ENCODE peak calls at places on chromosomes 4 and X, in five cellular contexts. H is tibial nerve, N is right lobe of liver, G is esophagus muscularis mucosa, Y is adrenal gland. J is an unnamed sample.

GRCh38 chrX:20913760-20914159 is 460.5 kb upstream of the CNKSR2 start:
- DNase-seq in H (no peak), N (no peak), G (no peak), Y (no peak), J (no peak)

GRCh38 chr4:40555176-40555900 is 74.3 kb downstream of the RBM47 start:
- DNase-seq in H (no peak), N (no peak), G (no peak), Y (no peak), J (no peak)

GRCh38 chr4:76605099-76605563 is 170.1 kb downstream of the SHROOM3 start:
- DNase-seq in H (no peak), N (no peak), G (peak; percentile 60), Y (no peak), J (no peak)

GRCh38 chr4:13215560-13215959 is 268.6 kb downstream of the RAB28 start:
- DNase-seq in H (no peak), N (no peak), G (no peak), Y (no peak), J (no peak)

GRCh38 chr4:137025484-137026059 is 506.7 kb downstream of the PCDH18 start:
- DNase-seq in H (no peak), N (no peak), G (no peak), Y (no peak), J (no peak)

GRCh38 chr4:16079046-16079445 is 4.8 kb downstream of the PROM1 start:
- DNase-seq in H (no peak), N (no peak), G (peak; percentile 60), Y (no peak), J (no peak)

GRCh38 chrX:41010188-41010846 is 74.9 kb upstream of the USP9X start:
- DNase-seq in H (peak; percentile 77), N (peak; percentile 84), G (peak; percentile 91), Y (peak; percentile 78), J (peak; percentile 97)

GRCh38 chr4:147772459-147772969 is 40.6 kb downstream of the ARHGAP10 start:
- DNase-seq in H (no peak), N (no peak), G (no peak), Y (no peak), J (no peak)

GRCh38 chr4:47674173-47674572 is 163.7 kb downstream of the CORIN start:
- DNase-seq in H (no peak), N (no peak), G (no peak), Y (no peak), J (no peak)

GRCh38 chr4:108749119-108749518 is 13.7 kb downstream of the ETNPPL start:
- DNase-seq in H (no peak), N (no peak), G (no peak), Y (no peak), J (no peak)

GRCh38 chr4:170667814-170668213 is 578.1 kb upstream of the AADAT start:
- DNase-seq in H (no peak), N (no peak), G (no peak), Y (no peak), J (no peak)

GRCh38 chr4:147481577-147482109 is 746 bp downstream of the EDNRA start:
- DNase-seq in H (no peak), N (no peak), G (no peak), Y (no peak), J (no peak)

GRCh38 chr4:110139815-110140214 is 58.6 kb downstream of the ELOVL6 start:
- DNase-seq in H (no peak), N (no peak), G (no peak), Y (no peak), J (no peak)

GRCh38 chr4:154073107-154073817 is 284.4 kb upstream of the SFRP2 start:
- DNase-seq in H (no peak), N (no peak), G (peak; percentile 62), Y (no peak), J (no peak)

GRCh38 chrX:151816914-151817313 is 82.4 kb downstream of the CNGA2 start:
- DNase-seq in H (no peak), N (no peak), G (no peak), Y (no peak), J (no peak)

GRCh38 chr4:82213485-82214162 is 160.2 kb downstream of the HNRNPD start:
- DNase-seq in H (no peak), N (no peak), G (no peak), Y (no peak), J (no peak)

GRCh38 chrX:81238166-81238565 is 36.3 kb downstream of the SH3BGRL start:
- DNase-seq in H (no peak), N (no peak), G (no peak), Y (no peak), J (no peak)

GRCh38 chr4:89101256-89102161 is 9.8 kb upstream of the TIGD2 start:
- DNase-seq in H (no peak), N (no peak), G (no peak), Y (no peak), J (no peak)

GRCh38 chr4:76373919-76374552 is 46.9 kb downstream of the CCDC158 start:
- DNase-seq in H (no peak), N (no peak), G (no peak), Y (no peak), J (no peak)

GRCh38 chr4:136831553-136831952 is 700.7 kb downstream of the PCDH18 start:
- DNase-seq in H (no peak), N (no peak), G (no peak), Y (no peak), J (no peak)

GRCh38 chr4:127880764-127881564 is at the start of gene PLK4:
- DNase-seq in H (peak; percentile 87), N (peak; percentile 98), G (peak; percentile 99), Y (peak; percentile 96), J (peak; percentile 99)
- TF ChIP-seq POLR2A in H (no peak), N (no peak), G (no peak), Y (peak; percentile 93), J (peak; percentile 96)

GRCh38 chrX:112830540-112830939 is 10.1 kb downstream of the AMOT start:
- DNase-seq in H (no peak), N (no peak), G (no peak), Y (no peak), J (no peak)

GRCh38 chrX:112826020-112826419 is 14.6 kb downstream of the AMOT start:
- DNase-seq in H (no peak), N (no peak), G (no peak), Y (no peak), J (no peak)

GRCh38 chrX:112832481-112833095 is 8.0 kb downstream of the AMOT start:
- DNase-seq in H (no peak), N (no peak), G (no peak), Y (no peak), J (no peak)

GRCh38 chrX:112822892-112823291 is 17.7 kb downstream of the AMOT start:
- DNase-seq in H (no peak), N (no peak), G (no peak), Y (no peak), J (no peak)

DNA sequence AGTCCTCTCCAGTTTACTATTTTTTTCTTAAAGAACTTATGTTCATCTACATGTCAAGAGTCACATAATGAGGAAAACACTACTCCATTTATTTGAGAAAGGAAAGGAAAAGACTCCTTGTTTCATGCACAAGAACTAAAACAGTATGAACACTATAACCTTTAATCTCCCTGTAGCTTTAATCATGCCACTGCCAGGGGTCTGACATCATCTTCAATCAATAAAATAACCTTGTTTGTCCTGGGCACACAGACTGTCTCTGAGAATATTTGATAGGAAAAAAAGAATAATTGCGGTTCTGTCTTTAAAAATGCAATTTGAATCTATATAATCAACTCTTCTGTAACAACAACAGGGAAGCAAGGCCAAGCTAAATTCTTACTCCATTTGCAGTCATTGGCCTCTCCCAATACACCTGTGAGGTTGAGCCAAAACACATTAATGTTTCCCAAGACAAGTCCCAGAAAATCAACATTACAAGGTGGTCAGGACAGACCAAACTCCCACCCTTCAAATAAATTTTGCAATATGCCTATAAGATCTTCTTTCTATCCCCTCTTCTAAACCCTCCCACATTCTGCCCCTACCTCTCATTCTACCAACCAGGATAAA is 13.2 kb downstream of the AMOT start:
- DNase-seq in H (no peak), N (no peak), G (no peak), Y (no peak), J (no peak)
- TF ChIP-seq POLR2A in H (no peak), N (no peak), G (no peak), Y (no peak), J (no peak)

DNA sequence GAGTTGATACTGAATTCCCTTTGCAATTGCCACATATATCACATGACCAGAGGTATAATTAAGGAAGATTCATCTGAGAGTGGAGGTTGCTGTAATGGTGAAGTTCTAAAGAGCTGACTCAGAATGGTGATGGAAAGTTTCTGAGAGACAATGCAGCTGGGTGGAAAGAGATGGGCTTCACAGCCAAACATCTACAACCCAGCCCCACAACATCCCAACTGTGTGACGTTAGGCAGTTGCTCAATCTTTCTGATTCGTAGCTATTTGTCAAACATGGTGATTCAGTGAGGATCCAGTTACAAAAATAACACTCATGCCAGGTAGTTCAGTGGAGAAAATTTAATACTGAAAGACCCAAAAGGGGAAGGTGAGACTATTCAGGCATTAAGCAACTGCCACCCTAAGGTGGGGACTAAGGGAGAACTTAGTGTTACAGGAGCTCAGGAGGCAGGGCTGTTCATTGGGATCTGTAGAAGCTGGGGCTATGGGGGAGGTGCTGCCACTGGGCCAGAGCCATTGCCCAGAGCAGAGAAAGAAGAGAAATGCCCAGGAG is 6.9 kb upstream of the AFF1 start:
- DNase-seq in H (peak; percentile 59), N (no peak), G (no peak), Y (peak; percentile 40), J (no peak)
- TF ChIP-seq POLR2A in H (no peak), N (no peak), G (no peak), Y (no peak), J (no peak)

GRCh38 chrX:54208531-54208930 is 25.5 kb upstream of the FAM120C start:
- DNase-seq in H (no peak), N (no peak), G (no peak), Y (no peak), J (no peak)
- TF ChIP-seq POLR2A in H (no peak), N (no peak), G (no peak), Y (no peak), J (no peak)

GRCh38 chr4:59598233-59598618 is 1601.9 kb upstream of the ADGRL3 start:
- DNase-seq in H (no peak), N (no peak), G (no peak), Y (no peak), J (no peak)
- TF ChIP-seq POLR2A in H (no peak), N (no peak), G (no peak), Y (no peak), J (no peak)